ENCODE peak calls at places on chromosomes 5 and 9, in six cellular contexts. One of them, this sample, is unnamed.

GRCh38 chr9:27856748-27857147 is 283.5 kb upstream of the C9orf72 start:
- DNase-seq in pancreas: no peak
- DNase-seq in CD4-positive, CD25-positive, alpha-beta regulatory T cell: no peak
- DNase-seq in heart right ventricle: no peak
- DNase-seq in hepatocyte: no peak
- DNase-seq in breast epithelium: no peak
- DNase-seq in this sample: no peak

GRCh38 chr5:141878186-141878770 is at the start of gene PCDH1:
- DNase-seq in breast epithelium: peak; percentile 41
- DNase-seq in CD4-positive, CD25-positive, alpha-beta regulatory T cell: peak; percentile 21
- DNase-seq in heart right ventricle: peak; percentile 45
- DNase-seq in hepatocyte: peak; percentile 72
- DNase-seq in pancreas: peak; percentile 62
- DNase-seq in this sample: peak; percentile 40

GRCh38 chr9:101270325-101270701 is 114.5 kb downstream of the BAAT start:
- DNase-seq in breast epithelium: no peak
- DNase-seq in pancreas: no peak
- DNase-seq in hepatocyte: no peak
- DNase-seq in heart right ventricle: no peak
- DNase-seq in CD4-positive, CD25-positive, alpha-beta regulatory T cell: no peak
- DNase-seq in this sample: no peak

GRCh38 chr9:76717611-76718010 is 46.6 kb upstream of the PCA3 start:
- DNase-seq in CD4-positive, CD25-positive, alpha-beta regulatory T cell: no peak
- DNase-seq in pancreas: no peak
- DNase-seq in heart right ventricle: no peak
- DNase-seq in breast epithelium: no peak
- DNase-seq in hepatocyte: no peak
- DNase-seq in this sample: no peak

GRCh38 chr9:111815200-111816070 is 20.7 kb upstream of the SHOC1 start:
- DNase-seq in hepatocyte: no peak
- DNase-seq in heart right ventricle: no peak
- DNase-seq in CD4-positive, CD25-positive, alpha-beta regulatory T cell: no peak
- DNase-seq in pancreas: no peak
- DNase-seq in breast epithelium: no peak
- DNase-seq in this sample: no peak

GRCh38 chr9:69582544-69583297 is 89.5 kb downstream of the APBA1 start:
- DNase-seq in hepatocyte: no peak
- DNase-seq in heart right ventricle: peak; percentile 29
- DNase-seq in breast epithelium: no peak
- DNase-seq in pancreas: no peak
- DNase-seq in CD4-positive, CD25-positive, alpha-beta regulatory T cell: no peak
- DNase-seq in this sample: no peak

GRCh38 chr5:4643190-4643589 is 496.9 kb upstream of the ADAMTS16 start:
- DNase-seq in breast epithelium: no peak
- DNase-seq in pancreas: no peak
- DNase-seq in heart right ventricle: no peak
- DNase-seq in CD4-positive, CD25-positive, alpha-beta regulatory T cell: no peak
- DNase-seq in hepatocyte: no peak
- DNase-seq in this sample: no peak

GRCh38 chr5:176508603-176509002 is 28.6 kb downstream of the RNF44 start:
- DNase-seq in hepatocyte: no peak
- DNase-seq in CD4-positive, CD25-positive, alpha-beta regulatory T cell: no peak
- DNase-seq in pancreas: no peak
- DNase-seq in heart right ventricle: no peak
- DNase-seq in breast epithelium: no peak
- DNase-seq in this sample: no peak

GRCh38 chr9:130212543-130213297 is 40.5 kb downstream of the NCS1 start:
- DNase-seq in breast epithelium: peak; percentile 48
- DNase-seq in heart right ventricle: no peak
- DNase-seq in CD4-positive, CD25-positive, alpha-beta regulatory T cell: no peak
- DNase-seq in pancreas: no peak
- DNase-seq in hepatocyte: no peak
- DNase-seq in this sample: no peak

GRCh38 chr9:84271887-84272556 is 68.5 kb downstream of the SLC28A3 start:
- DNase-seq in breast epithelium: no peak
- DNase-seq in heart right ventricle: no peak
- DNase-seq in hepatocyte: no peak
- DNase-seq in CD4-positive, CD25-positive, alpha-beta regulatory T cell: no peak
- DNase-seq in pancreas: no peak
- DNase-seq in this sample: no peak

GRCh38 chr5:136120529-136120928 is 12.1 kb upstream of the SMAD5 start:
- DNase-seq in breast epithelium: no peak
- DNase-seq in hepatocyte: no peak
- DNase-seq in pancreas: no peak
- DNase-seq in CD4-positive, CD25-positive, alpha-beta regulatory T cell: no peak
- DNase-seq in heart right ventricle: no peak
- DNase-seq in this sample: no peak

GRCh38 chr5:179339996-179340395 is 5.3 kb downstream of the ADAMTS2 start:
- DNase-seq in breast epithelium: no peak
- DNase-seq in pancreas: no peak
- DNase-seq in CD4-positive, CD25-positive, alpha-beta regulatory T cell: no peak
- DNase-seq in heart right ventricle: no peak
- DNase-seq in hepatocyte: no peak
- DNase-seq in this sample: no peak

GRCh38 chr9:119009253-119009652 is 360.0 kb downstream of the BRINP1 start:
- DNase-seq in heart right ventricle: no peak
- DNase-seq in CD4-positive, CD25-positive, alpha-beta regulatory T cell: no peak
- DNase-seq in pancreas: no peak
- DNase-seq in breast epithelium: peak; percentile 62
- DNase-seq in hepatocyte: no peak
- DNase-seq in this sample: no peak

GRCh38 chr9:81621111-81621510 is 68.2 kb downstream of the TLE1 start:
- DNase-seq in hepatocyte: no peak
- DNase-seq in pancreas: no peak
- DNase-seq in heart right ventricle: no peak
- DNase-seq in breast epithelium: no peak
- DNase-seq in CD4-positive, CD25-positive, alpha-beta regulatory T cell: no peak
- DNase-seq in this sample: no peak

GRCh38 chr5:103808464-103809106 is 246.0 kb upstream of the NUDT12 start:
- DNase-seq in pancreas: peak; percentile 46
- DNase-seq in heart right ventricle: no peak
- DNase-seq in CD4-positive, CD25-positive, alpha-beta regulatory T cell: no peak
- DNase-seq in breast epithelium: no peak
- DNase-seq in hepatocyte: peak; percentile 79
- DNase-seq in this sample: no peak

GRCh38 chr5:112878760-112879159 is 17.7 kb downstream of the SRP19 start:
- DNase-seq in heart right ventricle: no peak
- DNase-seq in CD4-positive, CD25-positive, alpha-beta regulatory T cell: peak; percentile 94
- DNase-seq in pancreas: no peak
- DNase-seq in breast epithelium: no peak
- DNase-seq in hepatocyte: peak; percentile 30
- DNase-seq in this sample: no peak

GRCh38 chr5:172110921-172111873 is 76.8 kb downstream of the STK10 start:
- DNase-seq in pancreas: no peak
- DNase-seq in CD4-positive, CD25-positive, alpha-beta regulatory T cell: peak; percentile 91
- DNase-seq in heart right ventricle: no peak
- DNase-seq in breast epithelium: no peak
- DNase-seq in hepatocyte: peak; percentile 41
- DNase-seq in this sample: peak; percentile 48

GRCh38 chr5:117058740-117059139 is 484.1 kb upstream of the SEMA6A start:
- DNase-seq in hepatocyte: no peak
- DNase-seq in heart right ventricle: no peak
- DNase-seq in pancreas: no peak
- DNase-seq in CD4-positive, CD25-positive, alpha-beta regulatory T cell: no peak
- DNase-seq in breast epithelium: no peak
- DNase-seq in this sample: no peak

GRCh38 chr5:69134126-69134525 is 32.8 kb upstream of the CCNB1 start:
- DNase-seq in CD4-positive, CD25-positive, alpha-beta regulatory T cell: no peak
- DNase-seq in pancreas: no peak
- DNase-seq in breast epithelium: no peak
- DNase-seq in heart right ventricle: no peak
- DNase-seq in hepatocyte: no peak
- DNase-seq in this sample: no peak

GRCh38 chr5:453725-454481 is 10.9 kb downstream of the EXOC3 start:
- DNase-seq in breast epithelium: no peak
- DNase-seq in CD4-positive, CD25-positive, alpha-beta regulatory T cell: peak; percentile 54
- DNase-seq in pancreas: no peak
- DNase-seq in hepatocyte: no peak
- DNase-seq in heart right ventricle: no peak
- DNase-seq in this sample: no peak

GRCh38 chr9:83537331-83538171 is 650 bp downstream of the FRMD3 start:
- DNase-seq in breast epithelium: no peak
- DNase-seq in heart right ventricle: peak; percentile 9
- DNase-seq in pancreas: no peak
- DNase-seq in hepatocyte: peak; percentile 24
- DNase-seq in CD4-positive, CD25-positive, alpha-beta regulatory T cell: peak; percentile 5
- DNase-seq in this sample: no peak

GRCh38 chr9:130884542-130885421 is 11.8 kb downstream of the QRFP start:
- DNase-seq in pancreas: no peak
- DNase-seq in breast epithelium: no peak
- DNase-seq in heart right ventricle: no peak
- DNase-seq in CD4-positive, CD25-positive, alpha-beta regulatory T cell: no peak
- DNase-seq in hepatocyte: no peak
- DNase-seq in this sample: no peak

GRCh38 chr5:180467989-180468731 is 26.0 kb upstream of the CNOT6 start:
- DNase-seq in pancreas: no peak
- DNase-seq in breast epithelium: no peak
- DNase-seq in hepatocyte: no peak
- DNase-seq in heart right ventricle: no peak
- DNase-seq in CD4-positive, CD25-positive, alpha-beta regulatory T cell: no peak
- DNase-seq in this sample: no peak

GRCh38 chr9:138050472-138051330 is 173.1 kb downstream of the CACNA1B start:
- DNase-seq in pancreas: no peak
- DNase-seq in heart right ventricle: no peak
- DNase-seq in CD4-positive, CD25-positive, alpha-beta regulatory T cell: no peak
- DNase-seq in breast epithelium: peak; percentile 5
- DNase-seq in hepatocyte: no peak
- DNase-seq in this sample: peak; percentile 5

GRCh38 chr5:174172104-174172965 is 126.8 kb downstream of the NSG2 start:
- DNase-seq in breast epithelium: no peak
- DNase-seq in pancreas: no peak
- DNase-seq in CD4-positive, CD25-positive, alpha-beta regulatory T cell: no peak
- DNase-seq in heart right ventricle: no peak
- DNase-seq in hepatocyte: no peak
- DNase-seq in this sample: no peak

GRCh38 chr9:121278535-121279169 is 10.7 kb downstream of the GSN start:
- DNase-seq in breast epithelium: peak; percentile 95
- DNase-seq in CD4-positive, CD25-positive, alpha-beta regulatory T cell: peak; percentile 65
- DNase-seq in heart right ventricle: peak; percentile 83
- DNase-seq in hepatocyte: peak; percentile 84
- DNase-seq in pancreas: peak; percentile 68
- DNase-seq in this sample: peak; percentile 16

GRCh38 chr5:30932611-30933010 is 260.9 kb upstream of the CDH6 start:
- DNase-seq in CD4-positive, CD25-positive, alpha-beta regulatory T cell: no peak
- DNase-seq in breast epithelium: no peak
- DNase-seq in hepatocyte: no peak
- DNase-seq in heart right ventricle: no peak
- DNase-seq in pancreas: no peak
- DNase-seq in this sample: no peak

GRCh38 chr5:1918488-1919208 is 35.9 kb upstream of the IRX4 start:
- DNase-seq in CD4-positive, CD25-positive, alpha-beta regulatory T cell: no peak
- DNase-seq in pancreas: no peak
- DNase-seq in breast epithelium: no peak
- DNase-seq in heart right ventricle: no peak
- DNase-seq in hepatocyte: no peak
- DNase-seq in this sample: no peak

GRCh38 chr5:87752362-87752761 is 339.6 kb upstream of the CCNH start:
- DNase-seq in breast epithelium: no peak
- DNase-seq in CD4-positive, CD25-positive, alpha-beta regulatory T cell: no peak
- DNase-seq in pancreas: no peak
- DNase-seq in hepatocyte: no peak
- DNase-seq in heart right ventricle: no peak
- DNase-seq in this sample: no peak

GRCh38 chr5:87751801-87752200 is 339.1 kb upstream of the CCNH start:
- DNase-seq in breast epithelium: no peak
- DNase-seq in hepatocyte: no peak
- DNase-seq in CD4-positive, CD25-positive, alpha-beta regulatory T cell: no peak
- DNase-seq in pancreas: no peak
- DNase-seq in heart right ventricle: peak; percentile 3
- DNase-seq in this sample: no peak

GRCh38 chr5:87741891-87742290 is 329.2 kb upstream of the CCNH start:
- DNase-seq in pancreas: no peak
- DNase-seq in heart right ventricle: no peak
- DNase-seq in hepatocyte: no peak
- DNase-seq in CD4-positive, CD25-positive, alpha-beta regulatory T cell: no peak
- DNase-seq in breast epithelium: no peak
- DNase-seq in this sample: no peak

GRCh38 chr5:87746341-87746740 is 333.6 kb upstream of the CCNH start:
- DNase-seq in breast epithelium: no peak
- DNase-seq in CD4-positive, CD25-positive, alpha-beta regulatory T cell: no peak
- DNase-seq in heart right ventricle: no peak
- DNase-seq in hepatocyte: no peak
- DNase-seq in pancreas: no peak
- DNase-seq in this sample: no peak

DNA sequence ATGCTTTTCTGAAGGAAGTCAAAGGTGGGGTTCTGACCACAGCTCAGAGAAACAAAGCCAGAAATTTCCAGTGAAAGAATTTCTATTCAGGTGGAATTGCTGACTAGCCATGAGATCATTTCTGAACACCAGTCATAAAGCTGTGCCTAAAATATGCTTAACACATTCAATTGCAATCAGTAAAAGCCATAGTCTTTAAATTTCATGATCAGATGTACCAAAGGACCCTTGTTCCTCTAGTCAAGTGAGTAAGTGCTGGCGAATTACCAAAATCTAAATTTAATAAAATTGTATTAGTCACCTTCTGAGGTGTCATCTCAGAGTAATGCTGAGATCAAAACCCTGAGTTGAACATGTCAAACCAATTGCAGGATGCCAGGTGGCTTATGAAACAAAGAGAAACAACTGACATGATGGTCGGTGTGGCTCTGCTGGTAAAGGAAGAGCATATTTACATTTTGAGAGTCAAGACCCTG is 334.2 kb upstream of the CCNH start:
- DNase-seq in pancreas: no peak
- DNase-seq in CD4-positive, CD25-positive, alpha-beta regulatory T cell: no peak
- DNase-seq in hepatocyte: no peak
- DNase-seq in breast epithelium: no peak
- DNase-seq in heart right ventricle: no peak
- DNase-seq in this sample: no peak
- H3K27ac ChIP-seq in pancreas: no peak overlapping the region
- H3K27ac ChIP-seq in CD4-positive, CD25-positive, alpha-beta regulatory T cell: no peak overlapping the region
- H3K27ac ChIP-seq in hepatocyte: no peak overlapping the region
- H3K27ac ChIP-seq in breast epithelium: no peak overlapping the region
- H3K27ac ChIP-seq in heart right ventricle: no peak overlapping the region
- H3K27ac ChIP-seq in this sample: no peak overlapping the region

GRCh38 chr9:98834386-98834785 is 26.9 kb downstream of the GALNT12 start:
- DNase-seq in heart right ventricle: no peak
- DNase-seq in pancreas: no peak
- DNase-seq in breast epithelium: no peak
- DNase-seq in hepatocyte: no peak
- DNase-seq in CD4-positive, CD25-positive, alpha-beta regulatory T cell: no peak
- DNase-seq in this sample: no peak
- H3K27ac ChIP-seq in heart right ventricle: no peak overlapping the region
- H3K27ac ChIP-seq in pancreas: no peak overlapping the region
- H3K27ac ChIP-seq in breast epithelium: peak overlapping the region; percentile 2
- H3K27ac ChIP-seq in hepatocyte: no peak overlapping the region
- H3K27ac ChIP-seq in CD4-positive, CD25-positive, alpha-beta regulatory T cell: no peak overlapping the region
- H3K27ac ChIP-seq in this sample: no peak overlapping the region

GRCh38 chr5:73812962-73813588 is 187.1 kb downstream of the ARHGEF28 start:
- DNase-seq in CD4-positive, CD25-positive, alpha-beta regulatory T cell: no peak
- DNase-seq in pancreas: no peak
- DNase-seq in heart right ventricle: no peak
- DNase-seq in breast epithelium: peak; percentile 69
- DNase-seq in hepatocyte: peak; percentile 24
- DNase-seq in this sample: no peak
- H3K27ac ChIP-seq in CD4-positive, CD25-positive, alpha-beta regulatory T cell: no peak overlapping the region
- H3K27ac ChIP-seq in pancreas: peak overlapping the region; percentile 64
- H3K27ac ChIP-seq in heart right ventricle: no peak overlapping the region
- H3K27ac ChIP-seq in breast epithelium: peak overlapping the region; percentile 85
- H3K27ac ChIP-seq in hepatocyte: peak overlapping the region; percentile 75
- H3K27ac ChIP-seq in this sample: no peak overlapping the region

GRCh38 chr5:147448766-147449165 is 61.1 kb downstream of the DPYSL3 start:
- DNase-seq in heart right ventricle: no peak
- DNase-seq in pancreas: no peak
- DNase-seq in CD4-positive, CD25-positive, alpha-beta regulatory T cell: no peak
- DNase-seq in hepatocyte: no peak
- DNase-seq in breast epithelium: no peak
- DNase-seq in this sample: no peak
- H3K27ac ChIP-seq in heart right ventricle: no peak overlapping the region
- H3K27ac ChIP-seq in pancreas: no peak overlapping the region
- H3K27ac ChIP-seq in CD4-positive, CD25-positive, alpha-beta regulatory T cell: no peak overlapping the region
- H3K27ac ChIP-seq in hepatocyte: peak overlapping the region; percentile 9
- H3K27ac ChIP-seq in breast epithelium: peak overlapping the region; percentile 11
- H3K27ac ChIP-seq in this sample: no peak overlapping the region

This sample was measured in CD8-positive, alpha-beta T cell.